ENCODE peak calls at places on chromosomes 1 and 21, in six cellular contexts. One of them, this sample, is unnamed.

GRCh38 chr1:239386453-239387303 is at the start of gene CHRM3:
- DNase-seq in activated T-cell treated with anti-CD3 and anti-CD28 coated beads for 1 hour: no peak
- DNase-seq in T-helper 17 cell: no peak
- DNase-seq in CD8-positive, alpha-beta memory T cell: no peak
- DNase-seq in NCI-H510A treated with DMSO at 0.1 percent for 48 hours: peak; percentile 79
- DNase-seq in naive thymus-derived CD4-positive, alpha-beta T cell: no peak
- DNase-seq in this sample: no peak

GRCh38 chr1:66237722-66238479 is 296.1 kb upstream of the SGIP1 start:
- DNase-seq in CD8-positive, alpha-beta memory T cell: no peak
- DNase-seq in T-helper 17 cell: no peak
- DNase-seq in activated T-cell treated with anti-CD3 and anti-CD28 coated beads for 1 hour: no peak
- DNase-seq in NCI-H510A treated with DMSO at 0.1 percent for 48 hours: no peak
- DNase-seq in naive thymus-derived CD4-positive, alpha-beta T cell: no peak
- DNase-seq in this sample: no peak

GRCh38 chr1:66938618-66939017 is 13.8 kb downstream of the MIER1 start:
- DNase-seq in NCI-H510A treated with DMSO at 0.1 percent for 48 hours: no peak
- DNase-seq in activated T-cell treated with anti-CD3 and anti-CD28 coated beads for 1 hour: no peak
- DNase-seq in T-helper 17 cell: no peak
- DNase-seq in CD8-positive, alpha-beta memory T cell: no peak
- DNase-seq in naive thymus-derived CD4-positive, alpha-beta T cell: no peak
- DNase-seq in this sample: no peak

GRCh38 chr1:186967659-186968394 is 139.1 kb downstream of the PLA2G4A start:
- DNase-seq in NCI-H510A treated with DMSO at 0.1 percent for 48 hours: no peak
- DNase-seq in activated T-cell treated with anti-CD3 and anti-CD28 coated beads for 1 hour: no peak
- DNase-seq in T-helper 17 cell: no peak
- DNase-seq in CD8-positive, alpha-beta memory T cell: no peak
- DNase-seq in naive thymus-derived CD4-positive, alpha-beta T cell: no peak
- DNase-seq in this sample: no peak

GRCh38 chr1:162372159-162373071 is 4.2 kb downstream of the SPATA46 start:
- DNase-seq in NCI-H510A treated with DMSO at 0.1 percent for 48 hours: no peak
- DNase-seq in naive thymus-derived CD4-positive, alpha-beta T cell: no peak
- DNase-seq in T-helper 17 cell: no peak
- DNase-seq in activated T-cell treated with anti-CD3 and anti-CD28 coated beads for 1 hour: no peak
- DNase-seq in CD8-positive, alpha-beta memory T cell: no peak
- DNase-seq in this sample: no peak

GRCh38 chr1:205043866-205044265 is 854 bp downstream of the CNTN2 start:
- DNase-seq in CD8-positive, alpha-beta memory T cell: no peak
- DNase-seq in activated T-cell treated with anti-CD3 and anti-CD28 coated beads for 1 hour: no peak
- DNase-seq in NCI-H510A treated with DMSO at 0.1 percent for 48 hours: no peak
- DNase-seq in T-helper 17 cell: no peak
- DNase-seq in naive thymus-derived CD4-positive, alpha-beta T cell: no peak
- DNase-seq in this sample: no peak

GRCh38 chr1:38213720-38214367 is 167.3 kb upstream of the POU3F1 start:
- DNase-seq in activated T-cell treated with anti-CD3 and anti-CD28 coated beads for 1 hour: no peak
- DNase-seq in T-helper 17 cell: no peak
- DNase-seq in CD8-positive, alpha-beta memory T cell: no peak
- DNase-seq in naive thymus-derived CD4-positive, alpha-beta T cell: no peak
- DNase-seq in NCI-H510A treated with DMSO at 0.1 percent for 48 hours: no peak
- DNase-seq in this sample: no peak

GRCh38 chr1:32924881-32925344 is 23.7 kb upstream of the TMEM54 start:
- DNase-seq in CD8-positive, alpha-beta memory T cell: no peak
- DNase-seq in NCI-H510A treated with DMSO at 0.1 percent for 48 hours: no peak
- DNase-seq in activated T-cell treated with anti-CD3 and anti-CD28 coated beads for 1 hour: no peak
- DNase-seq in T-helper 17 cell: no peak
- DNase-seq in naive thymus-derived CD4-positive, alpha-beta T cell: no peak
- DNase-seq in this sample: no peak

GRCh38 chr21:15841856-15842564 is 112.2 kb downstream of the USP25 start:
- DNase-seq in CD8-positive, alpha-beta memory T cell: no peak
- DNase-seq in NCI-H510A treated with DMSO at 0.1 percent for 48 hours: no peak
- DNase-seq in T-helper 17 cell: no peak
- DNase-seq in activated T-cell treated with anti-CD3 and anti-CD28 coated beads for 1 hour: no peak
- DNase-seq in naive thymus-derived CD4-positive, alpha-beta T cell: no peak
- DNase-seq in this sample: no peak

GRCh38 chr1:155940531-155940992 is 876 bp upstream of the RXFP4 start:
- DNase-seq in CD8-positive, alpha-beta memory T cell: no peak
- DNase-seq in NCI-H510A treated with DMSO at 0.1 percent for 48 hours: peak; percentile 34
- DNase-seq in T-helper 17 cell: no peak
- DNase-seq in activated T-cell treated with anti-CD3 and anti-CD28 coated beads for 1 hour: no peak
- DNase-seq in naive thymus-derived CD4-positive, alpha-beta T cell: no peak
- DNase-seq in this sample: no peak

GRCh38 chr1:25562101-25562927 is 18.9 kb downstream of the LDLRAP1 start:
- DNase-seq in naive thymus-derived CD4-positive, alpha-beta T cell: peak; percentile 96
- DNase-seq in T-helper 17 cell: peak; percentile 63
- DNase-seq in activated T-cell treated with anti-CD3 and anti-CD28 coated beads for 1 hour: peak; percentile 66
- DNase-seq in CD8-positive, alpha-beta memory T cell: peak; percentile 94
- DNase-seq in NCI-H510A treated with DMSO at 0.1 percent for 48 hours: peak; percentile 75
- DNase-seq in this sample: peak; percentile 44